ENCODE peak calls at places on chromosome 13, in ten cellular contexts. One of them, this sample, is unnamed.

GRCh38 chr13:59112375-59112774 is 1051.4 kb downstream of the DIAPH3 start:
- DNase-seq in activated naive CD4-positive, alpha-beta T cell treated with anti-CD3 and anti-CD28 coated beads, Interleukin-2, amount 50 U/mL, for 16 hours: no peak
- DNase-seq in HT1080: peak
- DNase-seq in AG08396: peak
- DNase-seq in H54: no peak
- DNase-seq in GM04504: no peak
- DNase-seq in anterior cingulate cortex: no peak
- DNase-seq in NCI-H748 treated with DMSO at 0.1 percent for 48 hours: no peak
- DNase-seq in epithelial cell of esophagus: peak
- DNase-seq in RWPE1: peak
- DNase-seq in this sample: peak

GRCh38 chr13:36026556-36026955 is 104.6 kb downstream of the DCLK1 start:
- DNase-seq in activated naive CD4-positive, alpha-beta T cell treated with anti-CD3 and anti-CD28 coated beads, Interleukin-2, amount 50 U/mL, for 16 hours: no peak
- DNase-seq in HT1080: no peak
- DNase-seq in AG08396: no peak
- DNase-seq in H54: no peak
- DNase-seq in GM04504: no peak
- DNase-seq in anterior cingulate cortex: no peak
- DNase-seq in NCI-H748 treated with DMSO at 0.1 percent for 48 hours: peak
- DNase-seq in epithelial cell of esophagus: no peak
- DNase-seq in RWPE1: no peak
- DNase-seq in this sample: no peak

GRCh38 chr13:78595819-78596700 is 7.3 kb downstream of the POU4F1 start:
- DNase-seq in activated naive CD4-positive, alpha-beta T cell treated with anti-CD3 and anti-CD28 coated beads, Interleukin-2, amount 50 U/mL, for 16 hours: no peak
- DNase-seq in HT1080: no peak
- DNase-seq in AG08396: peak
- DNase-seq in H54: no peak
- DNase-seq in GM04504: no peak
- DNase-seq in anterior cingulate cortex: no peak
- DNase-seq in NCI-H748 treated with DMSO at 0.1 percent for 48 hours: no peak
- DNase-seq in epithelial cell of esophagus: no peak
- DNase-seq in RWPE1: no peak
- DNase-seq in this sample: no peak

GRCh38 chr13:113126265-113127150 is 3.9 kb downstream of the F10 start:
- DNase-seq in activated naive CD4-positive, alpha-beta T cell treated with anti-CD3 and anti-CD28 coated beads, Interleukin-2, amount 50 U/mL, for 16 hours: no peak
- DNase-seq in HT1080: no peak
- DNase-seq in AG08396: no peak
- DNase-seq in H54: no peak
- DNase-seq in GM04504: no peak
- DNase-seq in anterior cingulate cortex: no peak
- DNase-seq in NCI-H748 treated with DMSO at 0.1 percent for 48 hours: no peak
- DNase-seq in epithelial cell of esophagus: no peak
- DNase-seq in RWPE1: no peak
- DNase-seq in this sample: no peak

GRCh38 chr13:37481005-37481857 is 117.3 kb downstream of the POSTN start:
- DNase-seq in activated naive CD4-positive, alpha-beta T cell treated with anti-CD3 and anti-CD28 coated beads, Interleukin-2, amount 50 U/mL, for 16 hours: no peak
- DNase-seq in HT1080: peak
- DNase-seq in AG08396: no peak
- DNase-seq in H54: no peak
- DNase-seq in GM04504: no peak
- DNase-seq in anterior cingulate cortex: no peak
- DNase-seq in NCI-H748 treated with DMSO at 0.1 percent for 48 hours: peak
- DNase-seq in epithelial cell of esophagus: peak
- DNase-seq in RWPE1: no peak
- DNase-seq in this sample: peak

GRCh38 chr13:33612641-33613638 is 205.0 kb upstream of the RFC3 start:
- DNase-seq in activated naive CD4-positive, alpha-beta T cell treated with anti-CD3 and anti-CD28 coated beads, Interleukin-2, amount 50 U/mL, for 16 hours: no peak
- DNase-seq in HT1080: no peak
- DNase-seq in AG08396: no peak
- DNase-seq in H54: no peak
- DNase-seq in GM04504: no peak
- DNase-seq in anterior cingulate cortex: no peak
- DNase-seq in NCI-H748 treated with DMSO at 0.1 percent for 48 hours: no peak
- DNase-seq in epithelial cell of esophagus: no peak
- DNase-seq in RWPE1: no peak
- DNase-seq in this sample: no peak

GRCh38 chr13:50714886-50715285 is 128.6 kb downstream of the DLEU7 start:
- DNase-seq in activated naive CD4-positive, alpha-beta T cell treated with anti-CD3 and anti-CD28 coated beads, Interleukin-2, amount 50 U/mL, for 16 hours: no peak
- DNase-seq in HT1080: no peak
- DNase-seq in AG08396: no peak
- DNase-seq in H54: no peak
- DNase-seq in GM04504: no peak
- DNase-seq in anterior cingulate cortex: no peak
- DNase-seq in NCI-H748 treated with DMSO at 0.1 percent for 48 hours: no peak
- DNase-seq in epithelial cell of esophagus: no peak
- DNase-seq in RWPE1: no peak
- DNase-seq in this sample: no peak

GRCh38 chr13:92833071-92833470 is 393.5 kb upstream of the GPC6 start:
- DNase-seq in activated naive CD4-positive, alpha-beta T cell treated with anti-CD3 and anti-CD28 coated beads, Interleukin-2, amount 50 U/mL, for 16 hours: no peak
- DNase-seq in HT1080: no peak
- DNase-seq in AG08396: no peak
- DNase-seq in H54: no peak
- DNase-seq in GM04504: no peak
- DNase-seq in anterior cingulate cortex: no peak
- DNase-seq in NCI-H748 treated with DMSO at 0.1 percent for 48 hours: no peak
- DNase-seq in epithelial cell of esophagus: peak
- DNase-seq in RWPE1: no peak
- DNase-seq in this sample: no peak

GRCh38 chr13:113322890-113323651 is 26.0 kb downstream of the LAMP1 start:
- DNase-seq in activated naive CD4-positive, alpha-beta T cell treated with anti-CD3 and anti-CD28 coated beads, Interleukin-2, amount 50 U/mL, for 16 hours: no peak
- DNase-seq in HT1080: no peak
- DNase-seq in AG08396: no peak
- DNase-seq in H54: no peak
- DNase-seq in GM04504: no peak
- DNase-seq in anterior cingulate cortex: no peak
- DNase-seq in NCI-H748 treated with DMSO at 0.1 percent for 48 hours: no peak
- DNase-seq in epithelial cell of esophagus: no peak
- DNase-seq in RWPE1: no peak
- DNase-seq in this sample: no peak

GRCh38 chr13:101181076-101181685 is 235.1 kb downstream of the NALCN start:
- DNase-seq in activated naive CD4-positive, alpha-beta T cell treated with anti-CD3 and anti-CD28 coated beads, Interleukin-2, amount 50 U/mL, for 16 hours: no peak
- DNase-seq in HT1080: no peak
- DNase-seq in AG08396: no peak
- DNase-seq in H54: no peak
- DNase-seq in GM04504: no peak
- DNase-seq in anterior cingulate cortex: no peak
- DNase-seq in NCI-H748 treated with DMSO at 0.1 percent for 48 hours: no peak
- DNase-seq in epithelial cell of esophagus: peak
- DNase-seq in RWPE1: no peak
- DNase-seq in this sample: no peak

GRCh38 chr13:111209613-111210012 is 94.5 kb downstream of the ARHGEF7 start:
- DNase-seq in activated naive CD4-positive, alpha-beta T cell treated with anti-CD3 and anti-CD28 coated beads, Interleukin-2, amount 50 U/mL, for 16 hours: no peak
- DNase-seq in HT1080: no peak
- DNase-seq in AG08396: no peak
- DNase-seq in H54: no peak
- DNase-seq in GM04504: no peak
- DNase-seq in anterior cingulate cortex: no peak
- DNase-seq in NCI-H748 treated with DMSO at 0.1 percent for 48 hours: no peak
- DNase-seq in epithelial cell of esophagus: no peak
- DNase-seq in RWPE1: no peak
- DNase-seq in this sample: no peak

GRCh38 chr13:93771782-93772181 is 545.2 kb downstream of the GPC6 start:
- DNase-seq in activated naive CD4-positive, alpha-beta T cell treated with anti-CD3 and anti-CD28 coated beads, Interleukin-2, amount 50 U/mL, for 16 hours: no peak
- DNase-seq in HT1080: no peak
- DNase-seq in AG08396: no peak
- DNase-seq in H54: no peak
- DNase-seq in GM04504: no peak
- DNase-seq in anterior cingulate cortex: no peak
- DNase-seq in NCI-H748 treated with DMSO at 0.1 percent for 48 hours: no peak
- DNase-seq in epithelial cell of esophagus: no peak
- DNase-seq in RWPE1: no peak
- DNase-seq in this sample: no peak

GRCh38 chr13:90947976-90948375 is 399.5 kb upstream of the MIR17HG start:
- DNase-seq in activated naive CD4-positive, alpha-beta T cell treated with anti-CD3 and anti-CD28 coated beads, Interleukin-2, amount 50 U/mL, for 16 hours: no peak
- DNase-seq in HT1080: peak
- DNase-seq in AG08396: no peak
- DNase-seq in H54: no peak
- DNase-seq in GM04504: no peak
- DNase-seq in anterior cingulate cortex: no peak
- DNase-seq in NCI-H748 treated with DMSO at 0.1 percent for 48 hours: no peak
- DNase-seq in epithelial cell of esophagus: peak
- DNase-seq in RWPE1: no peak
- DNase-seq in this sample: no peak

GRCh38 chr13:32060319-32060924 is 28.8 kb downstream of the FRY start:
- DNase-seq in activated naive CD4-positive, alpha-beta T cell treated with anti-CD3 and anti-CD28 coated beads, Interleukin-2, amount 50 U/mL, for 16 hours: no peak
- DNase-seq in HT1080: no peak
- DNase-seq in AG08396: no peak
- DNase-seq in H54: no peak
- DNase-seq in GM04504: no peak
- DNase-seq in anterior cingulate cortex: no peak
- DNase-seq in NCI-H748 treated with DMSO at 0.1 percent for 48 hours: no peak
- DNase-seq in epithelial cell of esophagus: no peak
- DNase-seq in RWPE1: no peak
- DNase-seq in this sample: no peak

GRCh38 chr13:29901714-29902631 is 51.6 kb upstream of the UBL3 start:
- DNase-seq in activated naive CD4-positive, alpha-beta T cell treated with anti-CD3 and anti-CD28 coated beads, Interleukin-2, amount 50 U/mL, for 16 hours: peak
- DNase-seq in HT1080: peak
- DNase-seq in AG08396: peak
- DNase-seq in H54: no peak
- DNase-seq in GM04504: peak
- DNase-seq in anterior cingulate cortex: no peak
- DNase-seq in NCI-H748 treated with DMSO at 0.1 percent for 48 hours: no peak
- DNase-seq in epithelial cell of esophagus: peak
- DNase-seq in RWPE1: peak
- DNase-seq in this sample: peak

GRCh38 chr13:80244574-80244973 is 96.4 kb downstream of the SPRY2 start:
- DNase-seq in activated naive CD4-positive, alpha-beta T cell treated with anti-CD3 and anti-CD28 coated beads, Interleukin-2, amount 50 U/mL, for 16 hours: no peak
- DNase-seq in HT1080: no peak
- DNase-seq in AG08396: no peak
- DNase-seq in H54: no peak
- DNase-seq in GM04504: no peak
- DNase-seq in anterior cingulate cortex: no peak
- DNase-seq in NCI-H748 treated with DMSO at 0.1 percent for 48 hours: no peak
- DNase-seq in epithelial cell of esophagus: no peak
- DNase-seq in RWPE1: no peak
- DNase-seq in this sample: no peak

GRCh38 chr13:24152292-24153214 is 8.0 kb upstream of the SPATA13 start:
- DNase-seq in activated naive CD4-positive, alpha-beta T cell treated with anti-CD3 and anti-CD28 coated beads, Interleukin-2, amount 50 U/mL, for 16 hours: no peak
- DNase-seq in HT1080: no peak
- DNase-seq in AG08396: no peak
- DNase-seq in H54: no peak
- DNase-seq in GM04504: no peak
- DNase-seq in anterior cingulate cortex: no peak
- DNase-seq in NCI-H748 treated with DMSO at 0.1 percent for 48 hours: no peak
- DNase-seq in epithelial cell of esophagus: no peak
- DNase-seq in RWPE1: no peak
- DNase-seq in this sample: no peak

GRCh38 chr13:27296496-27296895 is 25.9 kb downstream of the RASL11A start:
- DNase-seq in activated naive CD4-positive, alpha-beta T cell treated with anti-CD3 and anti-CD28 coated beads, Interleukin-2, amount 50 U/mL, for 16 hours: no peak
- DNase-seq in HT1080: no peak
- DNase-seq in AG08396: no peak
- DNase-seq in H54: no peak
- DNase-seq in GM04504: no peak
- DNase-seq in anterior cingulate cortex: no peak
- DNase-seq in NCI-H748 treated with DMSO at 0.1 percent for 48 hours: no peak
- DNase-seq in epithelial cell of esophagus: no peak
- DNase-seq in RWPE1: no peak
- DNase-seq in this sample: no peak

GRCh38 chr13:105159794-105160193 is 1375.7 kb downstream of the EFNB2 start:
- DNase-seq in activated naive CD4-positive, alpha-beta T cell treated with anti-CD3 and anti-CD28 coated beads, Interleukin-2, amount 50 U/mL, for 16 hours: no peak
- DNase-seq in HT1080: no peak
- DNase-seq in AG08396: no peak
- DNase-seq in H54: no peak
- DNase-seq in GM04504: no peak
- DNase-seq in anterior cingulate cortex: no peak
- DNase-seq in NCI-H748 treated with DMSO at 0.1 percent for 48 hours: no peak
- DNase-seq in epithelial cell of esophagus: no peak
- DNase-seq in RWPE1: no peak
- DNase-seq in this sample: no peak

GRCh38 chr13:20230913-20231838 is 943 bp downstream of the GJB6 start:
- DNase-seq in activated naive CD4-positive, alpha-beta T cell treated with anti-CD3 and anti-CD28 coated beads, Interleukin-2, amount 50 U/mL, for 16 hours: no peak
- DNase-seq in HT1080: no peak
- DNase-seq in AG08396: no peak
- DNase-seq in H54: no peak
- DNase-seq in GM04504: no peak
- DNase-seq in anterior cingulate cortex: peak
- DNase-seq in NCI-H748 treated with DMSO at 0.1 percent for 48 hours: no peak
- DNase-seq in epithelial cell of esophagus: no peak
- DNase-seq in RWPE1: no peak
- DNase-seq in this sample: no peak

GRCh38 chr13:18953139-18953930 is 228.3 kb downstream of the TUBA3C start:
- DNase-seq in activated naive CD4-positive, alpha-beta T cell treated with anti-CD3 and anti-CD28 coated beads, Interleukin-2, amount 50 U/mL, for 16 hours: no peak
- DNase-seq in HT1080: no peak
- DNase-seq in AG08396: no peak
- DNase-seq in H54: no peak
- DNase-seq in GM04504: no peak
- DNase-seq in anterior cingulate cortex: no peak
- DNase-seq in NCI-H748 treated with DMSO at 0.1 percent for 48 hours: no peak
- DNase-seq in epithelial cell of esophagus: no peak
- DNase-seq in RWPE1: no peak
- DNase-seq in this sample: no peak

GRCh38 chr13:40063278-40063698 is 407.8 kb downstream of the COG6 start:
- DNase-seq in activated naive CD4-positive, alpha-beta T cell treated with anti-CD3 and anti-CD28 coated beads, Interleukin-2, amount 50 U/mL, for 16 hours: no peak
- DNase-seq in HT1080: no peak
- DNase-seq in AG08396: no peak
- DNase-seq in H54: no peak
- DNase-seq in GM04504: no peak
- DNase-seq in anterior cingulate cortex: no peak
- DNase-seq in NCI-H748 treated with DMSO at 0.1 percent for 48 hours: no peak
- DNase-seq in epithelial cell of esophagus: no peak
- DNase-seq in RWPE1: no peak
- DNase-seq in this sample: peak

GRCh38 chr13:19587635-19588300 is 26.4 kb upstream of the TPTE2 start:
- DNase-seq in activated naive CD4-positive, alpha-beta T cell treated with anti-CD3 and anti-CD28 coated beads, Interleukin-2, amount 50 U/mL, for 16 hours: no peak
- DNase-seq in HT1080: peak
- DNase-seq in AG08396: peak
- DNase-seq in H54: no peak
- DNase-seq in GM04504: no peak
- DNase-seq in anterior cingulate cortex: no peak
- DNase-seq in NCI-H748 treated with DMSO at 0.1 percent for 48 hours: peak
- DNase-seq in epithelial cell of esophagus: peak
- DNase-seq in RWPE1: no peak
- DNase-seq in this sample: peak